ENCODE peak calls at places on chromosomes 16 and 17, in seven cellular contexts. One of them, this sample, is unnamed.

GRCh38 chr17:73742915-73743314 is 98.7 kb upstream of the SDK2 start:
- DNase-seq in stomach: no peak
- DNase-seq in sigmoid colon: no peak
- DNase-seq in A549: no peak
- DNase-seq in fibroblast of pulmonary artery: no peak
- DNase-seq in RWPE2: no peak
- DNase-seq in cardiac fibroblast: no peak
- DNase-seq in this sample: no peak

GRCh38 chr17:44569459-44569858 is 12.2 kb downstream of the FZD2 start:
- DNase-seq in A549: no peak
- DNase-seq in stomach: no peak
- DNase-seq in cardiac fibroblast: no peak
- DNase-seq in sigmoid colon: no peak
- DNase-seq in RWPE2: no peak
- DNase-seq in fibroblast of pulmonary artery: no peak
- DNase-seq in this sample: no peak

GRCh38 chr17:4204676-4205075 is 59.1 kb downstream of the ANKFY1 start:
- DNase-seq in RWPE2: no peak
- DNase-seq in cardiac fibroblast: peak; percentile 92
- DNase-seq in sigmoid colon: peak; percentile 94
- DNase-seq in A549: no peak
- DNase-seq in stomach: no peak
- DNase-seq in fibroblast of pulmonary artery: peak; percentile 89
- DNase-seq in this sample: no peak

GRCh38 chr16:83046664-83047063 is 419.9 kb downstream of the CDH13 start:
- DNase-seq in sigmoid colon: no peak
- DNase-seq in stomach: no peak
- DNase-seq in fibroblast of pulmonary artery: peak; percentile 29
- DNase-seq in RWPE2: no peak
- DNase-seq in A549: no peak
- DNase-seq in cardiac fibroblast: peak; percentile 12
- DNase-seq in this sample: no peak

GRCh38 chr16:86680137-86680536 is 101.8 kb downstream of the FOXL1 start:
- DNase-seq in fibroblast of pulmonary artery: peak; percentile 82
- DNase-seq in A549: no peak
- DNase-seq in RWPE2: no peak
- DNase-seq in stomach: no peak
- DNase-seq in sigmoid colon: peak; percentile 48
- DNase-seq in cardiac fibroblast: peak; percentile 77
- DNase-seq in this sample: peak; percentile 55

GRCh38 chr16:11398136-11398535 is 52.9 kb downstream of the RMI2 start:
- DNase-seq in stomach: no peak
- DNase-seq in sigmoid colon: no peak
- DNase-seq in A549: no peak
- DNase-seq in RWPE2: no peak
- DNase-seq in fibroblast of pulmonary artery: no peak
- DNase-seq in cardiac fibroblast: no peak
- DNase-seq in this sample: no peak

GRCh38 chr16:10951016-10951415 is 6.7 kb downstream of the CLEC16A start:
- DNase-seq in stomach: no peak
- DNase-seq in cardiac fibroblast: no peak
- DNase-seq in RWPE2: no peak
- DNase-seq in sigmoid colon: no peak
- DNase-seq in fibroblast of pulmonary artery: no peak
- DNase-seq in A549: no peak
- DNase-seq in this sample: no peak

GRCh38 chr17:20852541-20853370 is 190.1 kb downstream of the USP22 start:
- DNase-seq in A549: peak; percentile 48
- DNase-seq in sigmoid colon: peak; percentile 75
- DNase-seq in stomach: no peak
- DNase-seq in fibroblast of pulmonary artery: no peak
- DNase-seq in cardiac fibroblast: peak; percentile 10
- DNase-seq in RWPE2: no peak
- DNase-seq in this sample: peak; percentile 46

GRCh38 chr16:10145636-10146035 is 36.6 kb downstream of the GRIN2A start:
- DNase-seq in RWPE2: no peak
- DNase-seq in fibroblast of pulmonary artery: no peak
- DNase-seq in A549: no peak
- DNase-seq in stomach: no peak
- DNase-seq in sigmoid colon: no peak
- DNase-seq in cardiac fibroblast: no peak
- DNase-seq in this sample: no peak

GRCh38 chr17:74325743-74326379 is at the start of gene KIF19:
- DNase-seq in fibroblast of pulmonary artery: no peak
- DNase-seq in sigmoid colon: no peak
- DNase-seq in RWPE2: no peak
- DNase-seq in stomach: peak; percentile 55
- DNase-seq in cardiac fibroblast: peak; percentile 5
- DNase-seq in A549: no peak
- DNase-seq in this sample: no peak

GRCh38 chr17:74432484-74433391 is 850 bp downstream of the GPRC5C start:
- DNase-seq in A549: no peak
- DNase-seq in fibroblast of pulmonary artery: no peak
- DNase-seq in cardiac fibroblast: no peak
- DNase-seq in RWPE2: no peak
- DNase-seq in stomach: no peak
- DNase-seq in sigmoid colon: no peak
- DNase-seq in this sample: no peak

GRCh38 chr17:63675607-63676539 is 24.1 kb downstream of the LIMD2 start:
- DNase-seq in stomach: peak; percentile 93
- DNase-seq in sigmoid colon: peak; percentile 84
- DNase-seq in RWPE2: no peak
- DNase-seq in A549: peak; percentile 40
- DNase-seq in cardiac fibroblast: peak; percentile 95
- DNase-seq in fibroblast of pulmonary artery: peak; percentile 94
- DNase-seq in this sample: peak; percentile 67

GRCh38 chr17:62702746-62703268 is 75.3 kb downstream of the MRC2 start:
- DNase-seq in RWPE2: peak; percentile 34
- DNase-seq in fibroblast of pulmonary artery: no peak
- DNase-seq in stomach: no peak
- DNase-seq in A549: no peak
- DNase-seq in sigmoid colon: peak; percentile 53
- DNase-seq in cardiac fibroblast: no peak
- DNase-seq in this sample: no peak

GRCh38 chr17:58156839-58157803 is 8.9 kb downstream of the OR4D1 start:
- DNase-seq in stomach: no peak
- DNase-seq in A549: peak; percentile 50
- DNase-seq in fibroblast of pulmonary artery: no peak
- DNase-seq in cardiac fibroblast: peak; percentile 3
- DNase-seq in sigmoid colon: no peak
- DNase-seq in RWPE2: no peak
- DNase-seq in this sample: peak; percentile 17

GRCh38 chr17:42690596-42690995 is 8.3 kb downstream of the CNTNAP1 start:
- DNase-seq in cardiac fibroblast: no peak
- DNase-seq in fibroblast of pulmonary artery: no peak
- DNase-seq in stomach: no peak
- DNase-seq in sigmoid colon: no peak
- DNase-seq in RWPE2: no peak
- DNase-seq in A549: no peak
- DNase-seq in this sample: no peak
- TF ChIP-seq CTCF in cardiac fibroblast: no peak
- TF ChIP-seq CTCF in fibroblast of pulmonary artery: no peak
- TF ChIP-seq CTCF in stomach: no peak
- TF ChIP-seq CTCF in sigmoid colon: no peak
- TF ChIP-seq CTCF in RWPE2: no peak
- TF ChIP-seq CTCF in A549: no peak
- TF ChIP-seq CTCF in this sample: no peak

GRCh38 chr17:82296511-82297279 is 20.7 kb downstream of the CD7 start:
- DNase-seq in fibroblast of pulmonary artery: no peak
- DNase-seq in A549: no peak
- DNase-seq in stomach: no peak
- DNase-seq in RWPE2: no peak
- DNase-seq in sigmoid colon: no peak
- DNase-seq in cardiac fibroblast: no peak
- DNase-seq in this sample: no peak
- H3K4me3 ChIP-seq in fibroblast of pulmonary artery: peak overlapping the region; percentile 53
- H3K4me3 ChIP-seq in A549: peak overlapping the region; percentile 42
- H3K4me3 ChIP-seq in stomach: peak overlapping the region; percentile 50
- H3K4me3 ChIP-seq in RWPE2: peak overlapping the region; percentile 17
- H3K4me3 ChIP-seq in sigmoid colon: peak overlapping the region; percentile 52
- H3K4me3 ChIP-seq in cardiac fibroblast: peak overlapping the region; percentile 47
- H3K4me3 ChIP-seq in this sample: peak overlapping the region; percentile 41

GRCh38 chr16:23500212-23500865 is 10.0 kb downstream of the GGA2 start:
- DNase-seq in cardiac fibroblast: no peak
- DNase-seq in sigmoid colon: no peak
- DNase-seq in RWPE2: no peak
- DNase-seq in stomach: peak; percentile 43
- DNase-seq in fibroblast of pulmonary artery: no peak
- DNase-seq in A549: no peak
- DNase-seq in this sample: no peak

GRCh38 chr16:23499801-23500200 is 10.5 kb downstream of the GGA2 start:
- DNase-seq in sigmoid colon: no peak
- DNase-seq in cardiac fibroblast: no peak
- DNase-seq in fibroblast of pulmonary artery: no peak
- DNase-seq in A549: no peak
- DNase-seq in RWPE2: no peak
- DNase-seq in stomach: no peak
- DNase-seq in this sample: no peak

GRCh38 chr16:23500866-23501234 is 9.4 kb downstream of the GGA2 start:
- DNase-seq in RWPE2: no peak
- DNase-seq in sigmoid colon: no peak
- DNase-seq in cardiac fibroblast: no peak
- DNase-seq in A549: no peak
- DNase-seq in stomach: no peak
- DNase-seq in fibroblast of pulmonary artery: no peak
- DNase-seq in this sample: peak; percentile 36

GRCh38 chr16:23502466-23502865 is 7.8 kb downstream of the GGA2 start:
- DNase-seq in cardiac fibroblast: no peak
- DNase-seq in stomach: no peak
- DNase-seq in A549: no peak
- DNase-seq in fibroblast of pulmonary artery: no peak
- DNase-seq in sigmoid colon: no peak
- DNase-seq in RWPE2: no peak
- DNase-seq in this sample: no peak

DNA sequence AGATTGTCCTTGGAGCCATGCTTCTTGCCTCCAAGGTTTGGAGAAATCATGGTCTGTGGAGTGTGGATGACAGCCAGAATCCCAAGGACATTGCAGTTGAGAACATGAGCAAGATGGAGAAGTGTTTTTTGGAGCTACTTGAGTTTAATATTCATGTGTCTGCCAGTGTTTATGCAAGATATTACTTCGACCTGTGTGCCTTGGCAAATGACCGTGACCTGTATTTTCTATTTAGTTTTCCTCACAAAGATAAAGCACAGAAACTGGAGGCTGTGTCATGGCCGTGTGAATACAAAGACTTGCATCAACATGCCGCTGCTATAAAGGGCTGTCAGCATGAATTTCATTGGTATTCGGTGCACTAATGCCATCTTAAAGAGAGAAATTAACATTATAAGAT is 9.0 kb downstream of the GGA2 start:
- DNase-seq in sigmoid colon: no peak
- DNase-seq in cardiac fibroblast: no peak
- DNase-seq in A549: no peak
- DNase-seq in fibroblast of pulmonary artery: no peak
- DNase-seq in RWPE2: no peak
- DNase-seq in stomach: peak; percentile 48
- DNase-seq in this sample: peak; percentile 80
- TF ChIP-seq CTCF in sigmoid colon: no peak
- TF ChIP-seq CTCF in cardiac fibroblast: no peak
- TF ChIP-seq CTCF in A549: no peak
- TF ChIP-seq CTCF in fibroblast of pulmonary artery: no peak
- TF ChIP-seq CTCF in RWPE2: no peak
- TF ChIP-seq CTCF in stomach: no peak
- TF ChIP-seq CTCF in this sample: no peak

GRCh38 chr17:40112718-40113109 is 9.1 kb upstream of the MSL1 start:
- DNase-seq in stomach: no peak
- DNase-seq in RWPE2: no peak
- DNase-seq in sigmoid colon: peak; percentile 72
- DNase-seq in fibroblast of pulmonary artery: no peak
- DNase-seq in cardiac fibroblast: no peak
- DNase-seq in A549: no peak
- DNase-seq in this sample: no peak

GRCh38 chr17:40113961-40114272 is 7.9 kb upstream of the MSL1 start:
- DNase-seq in A549: no peak
- DNase-seq in RWPE2: no peak
- DNase-seq in stomach: no peak
- DNase-seq in cardiac fibroblast: no peak
- DNase-seq in fibroblast of pulmonary artery: peak; percentile 44
- DNase-seq in sigmoid colon: no peak
- DNase-seq in this sample: no peak

GRCh38 chr17:40112191-40112590 is 9.6 kb upstream of the MSL1 start:
- DNase-seq in sigmoid colon: peak; percentile 60
- DNase-seq in RWPE2: no peak
- DNase-seq in A549: no peak
- DNase-seq in stomach: no peak
- DNase-seq in cardiac fibroblast: no peak
- DNase-seq in fibroblast of pulmonary artery: no peak
- DNase-seq in this sample: no peak

GRCh38 chr17:40115101-40115436 is 6.7 kb upstream of the MSL1 start:
- DNase-seq in cardiac fibroblast: no peak
- DNase-seq in stomach: no peak
- DNase-seq in A549: no peak
- DNase-seq in fibroblast of pulmonary artery: no peak
- DNase-seq in RWPE2: no peak
- DNase-seq in sigmoid colon: peak; percentile 17
- DNase-seq in this sample: no peak

GRCh38 chr17:40113110-40113960 is 8.4 kb upstream of the MSL1 start:
- DNase-seq in cardiac fibroblast: peak; percentile 97
- DNase-seq in RWPE2: peak; percentile 87
- DNase-seq in sigmoid colon: peak; percentile 98
- DNase-seq in stomach: peak; percentile 95
- DNase-seq in A549: peak; percentile 97
- DNase-seq in fibroblast of pulmonary artery: peak; percentile 97
- DNase-seq in this sample: peak; percentile 96
- H3K4me3 ChIP-seq in cardiac fibroblast: peak overlapping the region; percentile 46
- H3K4me3 ChIP-seq in RWPE2: peak overlapping the region; percentile 4
- H3K4me3 ChIP-seq in sigmoid colon: peak overlapping the region; percentile 51
- H3K4me3 ChIP-seq in stomach: peak overlapping the region; percentile 49
- H3K4me3 ChIP-seq in A549: peak overlapping the region; percentile 42
- H3K4me3 ChIP-seq in fibroblast of pulmonary artery: peak overlapping the region; percentile 53
- H3K4me3 ChIP-seq in this sample: peak overlapping the region; percentile 49

DNA sequence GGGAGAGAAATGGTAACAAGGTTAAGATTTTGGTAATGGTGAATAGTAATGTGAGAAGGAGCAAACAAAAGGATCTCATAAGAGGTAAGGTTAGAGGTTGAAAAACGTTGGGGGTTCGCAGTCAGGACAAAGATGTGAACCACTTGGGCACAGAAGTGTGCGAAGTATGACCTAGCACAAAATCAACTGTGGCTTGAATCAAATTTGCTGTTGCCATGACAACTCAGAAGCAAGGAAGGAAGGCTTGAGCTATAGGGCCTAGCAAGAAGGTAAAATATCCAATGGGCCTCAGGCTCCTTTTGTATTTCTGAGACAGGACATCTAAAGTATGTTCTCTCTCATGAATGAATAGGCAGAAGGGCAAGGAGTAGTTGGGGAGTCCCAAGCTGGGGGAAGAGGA is 24.5 kb upstream of the TEKT1 start:
- DNase-seq in cardiac fibroblast: no peak
- DNase-seq in fibroblast of pulmonary artery: no peak
- DNase-seq in A549: no peak
- DNase-seq in sigmoid colon: no peak
- DNase-seq in RWPE2: no peak
- DNase-seq in stomach: no peak
- DNase-seq in this sample: no peak
- TF ChIP-seq CTCF in cardiac fibroblast: no peak
- TF ChIP-seq CTCF in fibroblast of pulmonary artery: no peak
- TF ChIP-seq CTCF in A549: no peak
- TF ChIP-seq CTCF in sigmoid colon: no peak
- TF ChIP-seq CTCF in RWPE2: no peak
- TF ChIP-seq CTCF in stomach: no peak
- TF ChIP-seq CTCF in this sample: no peak